ENCODE peak calls at places on chromosome 7, in nine cellular contexts. One of them, this sample, is unnamed.

GRCh38 chr7:83559887-83560286 is 89.1 kb downstream of the SEMA3E start:
- DNase-seq in suprapubic skin: no peak
- DNase-seq in colonic mucosa: no peak
- DNase-seq in brain microvascular endothelial cell: no peak
- DNase-seq in HL-60: no peak
- DNase-seq in psoas muscle: no peak
- DNase-seq in left lung: no peak
- DNase-seq in IMR-90: no peak
- DNase-seq in spleen: no peak
- DNase-seq in this sample: no peak

GRCh38 chr7:1641173-1641572 is 28.9 kb upstream of the ELFN1 start:
- DNase-seq in suprapubic skin: no peak
- DNase-seq in colonic mucosa: no peak
- DNase-seq in brain microvascular endothelial cell: no peak
- DNase-seq in HL-60: no peak
- DNase-seq in psoas muscle: no peak
- DNase-seq in left lung: no peak
- DNase-seq in IMR-90: no peak
- DNase-seq in spleen: no peak
- DNase-seq in this sample: no peak

GRCh38 chr7:29214816-29215215 is 20.2 kb downstream of the CHN2 start:
- DNase-seq in suprapubic skin: no peak
- DNase-seq in colonic mucosa: no peak
- DNase-seq in brain microvascular endothelial cell: no peak
- DNase-seq in HL-60: no peak
- DNase-seq in psoas muscle: no peak
- DNase-seq in left lung: no peak
- DNase-seq in IMR-90: no peak
- DNase-seq in spleen: no peak
- DNase-seq in this sample: no peak

GRCh38 chr7:27175626-27176342 is 1.7 kb upstream of the HOXA10 start:
- DNase-seq in suprapubic skin: peak; percentile 69
- DNase-seq in colonic mucosa: no peak
- DNase-seq in brain microvascular endothelial cell: no peak
- DNase-seq in HL-60: no peak
- DNase-seq in psoas muscle: peak; percentile 54
- DNase-seq in left lung: peak; percentile 21
- DNase-seq in IMR-90: no peak
- DNase-seq in spleen: peak; percentile 57
- DNase-seq in this sample: no peak

GRCh38 chr7:41170466-41170865 is 532.4 kb downstream of the INHBA start:
- DNase-seq in suprapubic skin: no peak
- DNase-seq in colonic mucosa: no peak
- DNase-seq in brain microvascular endothelial cell: no peak
- DNase-seq in HL-60: no peak
- DNase-seq in psoas muscle: no peak
- DNase-seq in left lung: no peak
- DNase-seq in IMR-90: peak; percentile 20
- DNase-seq in spleen: no peak
- DNase-seq in this sample: no peak

GRCh38 chr7:4694653-4695335 is 12.7 kb downstream of the FOXK1 start:
- DNase-seq in suprapubic skin: peak; percentile 81
- DNase-seq in colonic mucosa: no peak
- DNase-seq in brain microvascular endothelial cell: peak; percentile 45
- DNase-seq in HL-60: no peak
- DNase-seq in psoas muscle: peak; percentile 83
- DNase-seq in left lung: peak; percentile 50
- DNase-seq in IMR-90: peak; percentile 86
- DNase-seq in spleen: no peak
- DNase-seq in this sample: peak; percentile 32

GRCh38 chr7:151819826-151820225 is 57.1 kb downstream of the PRKAG2 start:
- DNase-seq in suprapubic skin: no peak
- DNase-seq in colonic mucosa: peak; percentile 86
- DNase-seq in brain microvascular endothelial cell: no peak
- DNase-seq in HL-60: no peak
- DNase-seq in psoas muscle: peak; percentile 24
- DNase-seq in left lung: no peak
- DNase-seq in IMR-90: no peak
- DNase-seq in spleen: peak; percentile 37
- DNase-seq in this sample: no peak

GRCh38 chr7:26182283-26182682 is 18.3 kb downstream of the HNRNPA2B1 start:
- DNase-seq in suprapubic skin: no peak
- DNase-seq in colonic mucosa: no peak
- DNase-seq in brain microvascular endothelial cell: no peak
- DNase-seq in HL-60: no peak
- DNase-seq in psoas muscle: peak; percentile 49
- DNase-seq in left lung: no peak
- DNase-seq in IMR-90: no peak
- DNase-seq in spleen: no peak
- DNase-seq in this sample: no peak

GRCh38 chr7:144787127-144787526 is 48.7 kb downstream of the TPK1 start:
- DNase-seq in suprapubic skin: no peak
- DNase-seq in colonic mucosa: no peak
- DNase-seq in brain microvascular endothelial cell: no peak
- DNase-seq in HL-60: no peak
- DNase-seq in psoas muscle: no peak
- DNase-seq in left lung: no peak
- DNase-seq in IMR-90: no peak
- DNase-seq in spleen: no peak
- DNase-seq in this sample: no peak

GRCh38 chr7:117036836-117037235 is 83.5 kb downstream of the ST7 start:
- DNase-seq in suprapubic skin: no peak
- DNase-seq in colonic mucosa: no peak
- DNase-seq in brain microvascular endothelial cell: no peak
- DNase-seq in HL-60: no peak
- DNase-seq in psoas muscle: no peak
- DNase-seq in left lung: no peak
- DNase-seq in IMR-90: no peak
- DNase-seq in spleen: no peak
- DNase-seq in this sample: no peak

GRCh38 chr7:13057462-13058200 is 370.2 kb downstream of the ARL4A start:
- DNase-seq in suprapubic skin: no peak
- DNase-seq in colonic mucosa: no peak
- DNase-seq in brain microvascular endothelial cell: no peak
- DNase-seq in HL-60: no peak
- DNase-seq in psoas muscle: no peak
- DNase-seq in left lung: no peak
- DNase-seq in IMR-90: no peak
- DNase-seq in spleen: no peak
- DNase-seq in this sample: no peak

GRCh38 chr7:135747366-135747765 is 1.2 kb downstream of the FAM180A start:
- DNase-seq in suprapubic skin: no peak
- DNase-seq in colonic mucosa: no peak
- DNase-seq in brain microvascular endothelial cell: no peak
- DNase-seq in HL-60: no peak
- DNase-seq in psoas muscle: no peak
- DNase-seq in left lung: no peak
- DNase-seq in IMR-90: no peak
- DNase-seq in spleen: no peak
- DNase-seq in this sample: no peak
- H3K4me3 ChIP-seq in suprapubic skin: peak overlapping the region; percentile 44
- H3K4me3 ChIP-seq in colonic mucosa: no peak overlapping the region
- H3K4me3 ChIP-seq in brain microvascular endothelial cell: no peak overlapping the region
- H3K4me3 ChIP-seq in HL-60: no peak overlapping the region
- H3K4me3 ChIP-seq in psoas muscle: no peak overlapping the region
- H3K4me3 ChIP-seq in left lung: no peak overlapping the region
- H3K4me3 ChIP-seq in IMR-90: no peak overlapping the region
- H3K4me3 ChIP-seq in spleen: no peak overlapping the region
- H3K4me3 ChIP-seq in this sample: no peak overlapping the region

GRCh38 chr7:90474284-90475210 is 5.1 kb downstream of the PTTG1IP2 start:
- DNase-seq in suprapubic skin: no peak
- DNase-seq in colonic mucosa: no peak
- DNase-seq in brain microvascular endothelial cell: peak; percentile 91
- DNase-seq in HL-60: no peak
- DNase-seq in psoas muscle: no peak
- DNase-seq in left lung: no peak
- DNase-seq in IMR-90: peak; percentile 73
- DNase-seq in spleen: no peak
- DNase-seq in this sample: peak; percentile 83
- H3K4me3 ChIP-seq in suprapubic skin: no peak overlapping the region
- H3K4me3 ChIP-seq in colonic mucosa: no peak overlapping the region
- H3K4me3 ChIP-seq in brain microvascular endothelial cell: no peak overlapping the region
- H3K4me3 ChIP-seq in HL-60: no peak overlapping the region
- H3K4me3 ChIP-seq in psoas muscle: no peak overlapping the region
- H3K4me3 ChIP-seq in left lung: no peak overlapping the region
- H3K4me3 ChIP-seq in IMR-90: no peak overlapping the region
- H3K4me3 ChIP-seq in spleen: no peak overlapping the region
- H3K4me3 ChIP-seq in this sample: no peak overlapping the region

DNA sequence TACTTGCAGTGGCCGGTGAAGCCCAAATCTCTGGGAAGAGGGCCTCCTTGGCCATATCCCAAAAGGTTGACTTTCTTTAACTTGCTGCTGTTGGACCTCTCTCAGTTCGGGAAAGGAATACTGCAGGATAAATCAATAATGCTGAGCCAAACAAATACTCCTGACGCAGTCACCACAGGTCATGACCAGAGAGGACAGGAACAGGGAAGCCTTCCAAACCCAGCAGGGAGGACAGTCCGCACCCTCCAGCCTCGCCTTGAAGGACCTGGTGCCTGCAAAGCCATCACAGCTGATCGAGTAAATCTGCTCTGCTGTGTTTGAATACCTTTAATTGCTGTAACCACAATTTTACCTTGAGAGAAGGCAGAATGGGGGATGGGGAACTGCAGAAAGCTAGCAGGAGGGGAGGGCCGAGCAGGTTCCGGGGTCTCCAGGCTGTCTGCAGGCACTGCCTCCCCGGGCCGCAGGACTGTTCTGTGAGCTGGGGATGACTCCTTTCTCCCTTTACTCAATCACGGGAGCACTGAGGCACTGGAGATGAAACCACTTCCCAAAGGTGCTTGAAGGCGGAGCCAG is 20.8 kb upstream of the INSIG1 start:
- DNase-seq in suprapubic skin: no peak
- DNase-seq in colonic mucosa: no peak
- DNase-seq in brain microvascular endothelial cell: no peak
- DNase-seq in HL-60: no peak
- DNase-seq in psoas muscle: no peak
- DNase-seq in left lung: no peak
- DNase-seq in IMR-90: no peak
- DNase-seq in spleen: no peak
- DNase-seq in this sample: no peak
- H3K4me3 ChIP-seq in suprapubic skin: no peak overlapping the region
- H3K4me3 ChIP-seq in colonic mucosa: no peak overlapping the region
- H3K4me3 ChIP-seq in brain microvascular endothelial cell: no peak overlapping the region
- H3K4me3 ChIP-seq in HL-60: no peak overlapping the region
- H3K4me3 ChIP-seq in psoas muscle: no peak overlapping the region
- H3K4me3 ChIP-seq in left lung: no peak overlapping the region
- H3K4me3 ChIP-seq in IMR-90: no peak overlapping the region
- H3K4me3 ChIP-seq in spleen: no peak overlapping the region
- H3K4me3 ChIP-seq in this sample: no peak overlapping the region

GRCh38 chr7:158956805-158957506 is 100.6 kb downstream of the DYNC2I1 start:
- DNase-seq in suprapubic skin: no peak
- DNase-seq in colonic mucosa: no peak
- DNase-seq in brain microvascular endothelial cell: no peak
- DNase-seq in HL-60: no peak
- DNase-seq in psoas muscle: no peak
- DNase-seq in left lung: no peak
- DNase-seq in IMR-90: no peak
- DNase-seq in spleen: no peak
- DNase-seq in this sample: no peak
- H3K4me3 ChIP-seq in suprapubic skin: peak overlapping the region; percentile 39
- H3K4me3 ChIP-seq in colonic mucosa: peak overlapping the region; percentile 7
- H3K4me3 ChIP-seq in brain microvascular endothelial cell: no peak overlapping the region
- H3K4me3 ChIP-seq in HL-60: no peak overlapping the region
- H3K4me3 ChIP-seq in psoas muscle: no peak overlapping the region
- H3K4me3 ChIP-seq in left lung: no peak overlapping the region
- H3K4me3 ChIP-seq in IMR-90: no peak overlapping the region
- H3K4me3 ChIP-seq in spleen: no peak overlapping the region
- H3K4me3 ChIP-seq in this sample: no peak overlapping the region

DNA sequence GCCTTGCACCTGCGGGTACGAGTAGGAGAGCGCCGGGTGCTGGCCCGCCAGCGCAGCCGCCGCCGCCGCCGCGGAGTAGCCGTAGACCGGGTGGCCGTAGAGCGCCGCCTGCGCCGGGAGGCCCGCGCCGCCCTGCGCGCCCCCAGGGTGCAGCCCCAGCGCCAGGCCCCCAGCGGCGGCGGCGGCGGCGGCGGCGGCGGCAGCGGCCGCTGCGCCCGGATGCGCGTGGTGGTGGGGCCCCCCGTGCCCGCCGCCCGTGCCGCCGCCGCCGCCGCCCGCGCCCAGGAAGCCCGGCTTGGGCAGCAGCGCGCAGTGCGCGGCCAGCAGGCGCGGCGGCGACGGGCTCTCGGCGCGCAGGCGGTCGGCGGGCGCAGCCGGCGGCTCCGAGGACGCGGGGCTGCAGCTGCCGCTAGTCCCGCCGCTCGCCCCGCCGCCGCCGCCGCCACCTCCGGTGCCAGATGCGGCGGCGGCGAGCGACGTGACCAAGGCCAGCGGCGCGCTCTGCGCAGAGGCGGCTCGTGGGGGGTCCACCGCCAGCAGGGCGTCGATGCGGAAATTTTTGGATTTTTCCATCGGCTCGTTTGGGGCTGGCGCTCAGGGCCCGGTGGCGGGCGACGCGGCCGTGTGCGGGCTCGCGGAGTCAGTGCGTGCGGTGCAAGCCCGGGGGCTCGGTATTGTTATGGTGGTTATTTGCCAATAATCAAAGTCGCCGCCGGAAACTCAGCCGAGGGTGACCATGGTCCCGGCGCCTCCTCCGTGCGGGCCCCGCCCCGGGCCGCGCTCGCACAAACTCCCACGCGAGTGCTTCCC is 480 bp downstream of the MNX1 start:
- DNase-seq in suprapubic skin: no peak
- DNase-seq in colonic mucosa: no peak
- DNase-seq in brain microvascular endothelial cell: no peak
- DNase-seq in HL-60: no peak
- DNase-seq in psoas muscle: no peak
- DNase-seq in left lung: no peak
- DNase-seq in IMR-90: no peak
- DNase-seq in spleen: peak; percentile 72
- DNase-seq in this sample: no peak
- H3K4me3 ChIP-seq in suprapubic skin: peak overlapping the region; percentile 60
- H3K4me3 ChIP-seq in colonic mucosa: peak overlapping the region; percentile 73
- H3K4me3 ChIP-seq in brain microvascular endothelial cell: no peak overlapping the region
- H3K4me3 ChIP-seq in HL-60: peak overlapping the region; percentile 40
- H3K4me3 ChIP-seq in psoas muscle: peak overlapping the region; percentile 82
- H3K4me3 ChIP-seq in left lung: peak overlapping the region; percentile 52
- H3K4me3 ChIP-seq in IMR-90: peak overlapping the region; percentile 31
- H3K4me3 ChIP-seq in spleen: peak overlapping the region; percentile 64
- H3K4me3 ChIP-seq in this sample: peak overlapping the region; percentile 35